ENCODE peak calls at places on chromosomes 11 and 22, in four cellular contexts. O, N, T and B are unnamed samples.

GRCh38 chr11:102267602-102268001 is 49.7 kb upstream of the BIRC3 start:
- DNase-seq in O (no peak), N (no peak), T (no peak), B (no peak)

GRCh38 chr11:45097721-45098493 is 48.5 kb upstream of the PRDM11 start:
- DNase-seq in O (no peak), N (peak; percentile 92), T (no peak), B (no peak)

GRCh38 chr22:29310065-29310862 is 3.8 kb downstream of the GAS2L1 start:
- DNase-seq in O (no peak), N (no peak), T (no peak), B (no peak)

GRCh38 chr11:36702330-36703054 is 104.5 kb upstream of the RAG2 start:
- DNase-seq in O (peak; percentile 66), N (no peak), T (no peak), B (no peak)

GRCh38 chr11:19605500-19606371 is 106.9 kb upstream of the NAV2 start:
- DNase-seq in O (no peak), N (no peak), T (no peak), B (no peak)

GRCh38 chr11:126840201-126840886 is 160.2 kb downstream of the KIRREL3 start:
- DNase-seq in O (no peak), N (no peak), T (no peak), B (no peak)

GRCh38 chr22:38290347-38290746 is 17.5 kb upstream of the TMEM184B start:
- DNase-seq in O (no peak), N (no peak), T (no peak), B (no peak)

GRCh38 chr11:119683783-119684182 is 45.2 kb downstream of the NECTIN1 start:
- DNase-seq in O (no peak), N (no peak), T (no peak), B (no peak)

GRCh38 chr11:73229321-73230275 is 11.5 kb downstream of the P2RY2 start:
- DNase-seq in O (no peak), N (peak; percentile 71), T (peak; percentile 47), B (peak; percentile 51)

GRCh38 chr11:104323841-104324240 is 159.9 kb upstream of the PDGFD start:
- DNase-seq in O (no peak), N (no peak), T (no peak), B (no peak)

GRCh38 chr11:33040127-33040861 is 922 bp downstream of the TCP11L1 start:
- DNase-seq in O (no peak), N (no peak), T (no peak), B (no peak)

GRCh38 chr11:71988050-71988449 is 10.7 kb upstream of the IL18BP start:
- DNase-seq in O (no peak), N (no peak), T (no peak), B (no peak)

GRCh38 chr11:113238721-113239120 is 75.7 kb upstream of the TTC12 start:
- DNase-seq in O (no peak), N (no peak), T (no peak), B (no peak)

GRCh38 chr11:36718481-36718880 is 120.4 kb upstream of the RAG2 start:
- DNase-seq in O (no peak), N (no peak), T (no peak), B (no peak)

GRCh38 chr11:123231263-123231662 is 36.2 kb upstream of the CLMP start:
- DNase-seq in O (no peak), N (no peak), T (no peak), B (no peak)

GRCh38 chr11:1012740-1013627 is 23.5 kb downstream of the MUC6 start:
- DNase-seq in O (no peak), N (no peak), T (no peak), B (no peak)

GRCh38 chr11:1310772-1311468 is 1.5 kb upstream of the TOLLIP start:
- DNase-seq in O (no peak), N (no peak), T (no peak), B (peak; percentile 89)

GRCh38 chr11:47488111-47488510 is 39.2 kb upstream of the RAPSN start:
- DNase-seq in O (no peak), N (no peak), T (no peak), B (no peak)

DNA sequence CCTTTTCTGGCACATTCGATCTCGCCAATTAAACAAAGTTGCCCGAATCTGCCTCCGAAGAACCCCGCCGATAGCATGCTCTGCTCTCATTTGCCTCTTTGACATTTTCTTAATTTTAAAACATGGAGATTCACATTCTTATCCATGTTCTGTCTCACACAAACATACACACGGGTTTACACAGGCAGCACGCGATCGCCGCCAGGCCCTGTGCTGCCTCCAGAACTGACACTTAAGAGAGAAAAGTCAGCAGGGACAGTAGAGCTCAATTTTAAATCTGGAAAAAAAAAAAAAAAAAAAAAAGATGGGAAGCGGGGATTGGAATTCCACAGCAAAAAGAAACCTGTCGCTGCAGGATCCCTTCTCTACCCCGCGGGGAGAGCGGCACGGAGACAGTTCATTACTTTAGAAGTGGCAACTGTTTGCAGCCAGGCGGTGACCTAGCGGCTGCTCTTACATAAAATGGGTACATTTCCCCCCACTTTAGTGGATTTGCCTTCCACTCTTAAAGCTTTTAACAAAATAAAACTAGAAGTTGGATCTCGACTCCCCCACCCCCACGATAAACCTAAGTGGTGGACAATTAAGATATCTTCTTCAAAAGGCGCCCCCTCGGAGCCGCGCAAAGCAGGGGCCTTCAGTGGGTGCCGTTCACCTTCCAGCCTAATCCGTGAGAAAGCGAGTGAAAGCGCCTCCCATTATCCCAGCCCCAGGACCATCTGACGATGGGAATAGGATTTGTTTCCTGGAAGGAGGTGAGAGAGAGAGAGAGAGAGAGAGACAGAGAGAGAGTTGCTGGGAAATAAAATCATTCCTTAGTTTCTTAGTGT is 13.7 kb downstream of the PAX6 start:
- DNase-seq in O (no peak), N (peak; percentile 30), T (no peak), B (no peak)
- H3K9me3 ChIP-seq in O (no peaks in the 10 kb centered on the region), N (peaks cover 2% of the 10 kb centered on the region), T (no peaks in the 10 kb centered on the region), B (no peaks in the 10 kb centered on the region)

GRCh38 chr11:30452114-30452513 is 129.2 kb downstream of the ARL14EP start:
- DNase-seq in O (no peak), N (no peak), T (no peak), B (no peak)
- H3K4me1 ChIP-seq in O (no peaks in the 10 kb centered on the region), N (peaks cover 5% of the 10 kb centered on the region), T (no peaks in the 10 kb centered on the region), B (no peaks in the 10 kb centered on the region)

GRCh38 chr11:2480874-2481220 is 36.0 kb downstream of the KCNQ1 start:
- DNase-seq in O (no peak), N (no peak), T (peak; percentile 66), B (no peak)

GRCh38 chr11:2481253-2481652 is 36.4 kb downstream of the KCNQ1 start:
- DNase-seq in O (no peak), N (no peak), T (peak; percentile 56), B (no peak)

GRCh38 chr11:2483426-2483825 is 38.6 kb downstream of the KCNQ1 start:
- DNase-seq in O (no peak), N (no peak), T (peak; percentile 25), B (no peak)

GRCh38 chr11:2482199-2482598 is 37.4 kb downstream of the KCNQ1 start:
- DNase-seq in O (no peak), N (no peak), T (no peak), B (no peak)

DNA sequence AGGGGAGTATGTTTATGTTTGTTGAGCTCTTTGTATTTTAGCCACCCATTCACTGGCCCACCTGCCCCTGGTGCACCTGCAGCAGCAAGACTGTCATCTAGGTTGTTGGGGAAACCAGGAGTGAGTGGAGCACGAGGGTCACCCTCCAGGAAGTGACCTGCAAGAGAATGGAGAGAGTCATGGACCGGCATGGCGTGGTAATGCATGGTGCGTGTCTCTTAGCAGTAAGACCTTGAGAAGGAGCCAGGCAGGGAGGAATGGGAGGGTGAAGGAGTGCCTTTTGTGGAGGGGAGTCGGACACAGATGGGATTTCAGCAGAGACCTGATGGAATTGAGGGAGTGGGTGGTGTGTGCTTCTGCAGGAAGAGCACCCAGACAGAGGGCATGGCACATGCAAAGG is 37.9 kb downstream of the KCNQ1 start:
- DNase-seq in O (no peak), N (no peak), T (peak; percentile 25), B (no peak)
- H3K9me3 ChIP-seq in O (peaks cover 18% of the 10 kb centered on the region), N (peaks cover 2% of the 10 kb centered on the region), T (peaks cover 7% of the 10 kb centered on the region), B (peaks cover 28% of the 10 kb centered on the region)

GRCh38 chr11:128501576-128502549 is 85.5 kb downstream of the ETS1 start:
- DNase-seq in O (no peak), N (no peak), T (no peak), B (no peak)
- H3K4me1 ChIP-seq in O (peaks cover 8% of the 10 kb centered on the region), N (peaks cover 16% of the 10 kb centered on the region), T (peaks cover 100% of the 10 kb centered on the region), B (peaks cover 100% of the 10 kb centered on the region)

GRCh38 chr22:48627203-48627602 is 1200.5 kb downstream of the BRD1 start:
- DNase-seq in O (no peak), N (no peak), T (no peak), B (no peak)

GRCh38 chr22:48629631-48630443 is 1197.8 kb downstream of the BRD1 start:
- DNase-seq in O (no peak), N (no peak), T (no peak), B (no peak)

GRCh38 chr22:48627966-48628365 is 1199.7 kb downstream of the BRD1 start:
- DNase-seq in O (no peak), N (no peak), T (no peak), B (no peak)

GRCh38 chr22:48630444-48630777 is 1197.3 kb downstream of the BRD1 start:
- DNase-seq in O (no peak), N (no peak), T (no peak), B (no peak)

GRCh38 chr22:48628891-48629559 is 1198.6 kb downstream of the BRD1 start:
- DNase-seq in O (no peak), N (no peak), T (no peak), B (no peak)
- H3K9me3 ChIP-seq in O (no peaks in the 10 kb centered on the region), N (no peaks in the 10 kb centered on the region), T (no peaks in the 10 kb centered on the region), B (no peaks in the 10 kb centered on the region)

DNA sequence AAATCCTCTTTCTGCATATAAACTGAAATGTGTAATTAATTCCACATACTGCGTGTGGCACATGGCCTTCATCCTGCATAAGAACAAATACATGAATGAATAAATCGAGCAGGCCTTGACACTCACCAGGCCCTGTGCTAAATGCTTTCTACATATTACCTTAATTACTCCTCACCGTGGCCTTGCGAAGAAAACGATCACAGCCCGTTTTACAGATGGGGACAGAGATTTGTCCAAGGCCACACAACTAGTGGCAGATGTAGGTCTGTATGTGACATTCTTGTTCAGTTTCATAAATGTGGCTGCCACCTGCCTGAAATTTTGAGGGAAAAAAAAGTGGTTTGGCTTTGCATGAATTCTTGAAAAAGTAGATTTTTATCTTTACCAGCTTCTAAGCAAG is 5.7 kb upstream of the CCND1 start:
- DNase-seq in O (no peak), N (peak; percentile 20), T (no peak), B (no peak)
- H3K4me1 ChIP-seq in O (peaks cover 10% of the 10 kb centered on the region), N (no peaks in the 10 kb centered on the region), T (peaks cover 27% of the 10 kb centered on the region), B (peaks cover 39% of the 10 kb centered on the region)

GRCh38 chr22:43172191-43172590 is 14.7 kb downstream of the TTLL12 start:
- DNase-seq in O (no peak), N (peak; percentile 52), T (no peak), B (peak; percentile 55)
- H3K9me3 ChIP-seq in O (no peaks in the 10 kb centered on the region), N (no peaks in the 10 kb centered on the region), T (no peaks in the 10 kb centered on the region), B (no peaks in the 10 kb centered on the region)

GRCh38 chr22:32817137-32817536 is 15.6 kb downstream of the TIMP3 start:
- DNase-seq in O (no peak), N (no peak), T (no peak), B (no peak)
- H3K4me1 ChIP-seq in O (no peaks in the 10 kb centered on the region), N (peaks cover 4% of the 10 kb centered on the region), T (peaks cover 66% of the 10 kb centered on the region), B (peaks cover 49% of the 10 kb centered on the region)

GRCh38 chr11:100624346-100624745 is 62.7 kb upstream of the ARHGAP42 start:
- DNase-seq in O (no peak), N (no peak), T (no peak), B (no peak)

GRCh38 chr11:100619484-100619883 is 67.6 kb upstream of the ARHGAP42 start:
- DNase-seq in O (no peak), N (no peak), T (no peak), B (no peak)

GRCh38 chr11:100622404-100622803 is 64.7 kb upstream of the ARHGAP42 start:
- DNase-seq in O (no peak), N (no peak), T (no peak), B (no peak)

GRCh38 chr11:100629671-100630070 is 57.4 kb upstream of the ARHGAP42 start:
- DNase-seq in O (no peak), N (no peak), T (no peak), B (no peak)

GRCh38 chr11:100625041-100625440 is 62.0 kb upstream of the ARHGAP42 start:
- DNase-seq in O (no peak), N (no peak), T (no peak), B (no peak)
- H3K9me3 ChIP-seq in O (peaks cover 5% of the 10 kb centered on the region), N (peaks cover 6% of the 10 kb centered on the region), T (no peaks in the 10 kb centered on the region), B (peaks cover 4% of the 10 kb centered on the region)